ENCODE peak calls at places on chromosomes 4 and X, in five cellular contexts. X is cardiac muscle cell, F is HT-29, A is heart right ventricle, D is substantia nigra. Y is an unnamed sample.

GRCh38 chr4:84498203-84499026 is 677 bp downstream of the NKX6-1 start:
- DNase-seq in X (peak), F (no peak), A (no peak), D (peak), Y (peak)

GRCh38 chr4:111717916-111718315 is 427.3 kb upstream of the FAM241A start:
- DNase-seq in X (no peak), F (no peak), A (no peak), D (no peak), Y (no peak)

GRCh38 chrX:150478496-150479492 is 89.6 kb upstream of the MTM1 start:
- DNase-seq in X (no peak), F (no peak), A (no peak), D (no peak), Y (no peak)

GRCh38 chr4:183636923-183637322 is 22.1 kb downstream of the RWDD4 start:
- DNase-seq in X (no peak), F (peak), A (no peak), D (no peak), Y (no peak)

GRCh38 chr4:41927761-41928499 is 7.3 kb upstream of the TMEM33 start:
- DNase-seq in X (no peak), F (peak), A (no peak), D (no peak), Y (no peak)

GRCh38 chrX:24491741-24492140 is 26.7 kb downstream of the PDK3 start:
- DNase-seq in X (no peak), F (no peak), A (no peak), D (no peak), Y (no peak)

GRCh38 chr4:118842055-118842454 is 6.1 kb upstream of the SEC24D start:
- DNase-seq in X (no peak), F (no peak), A (no peak), D (no peak), Y (no peak)

GRCh38 chrX:2325076-2325784 is 175.5 kb downstream of the DHRSX start:
- DNase-seq in X (no peak), F (no peak), A (peak), D (no peak), Y (no peak)

GRCh38 chr4:105933083-105933482 is 37.8 kb downstream of the NPNT start:
- DNase-seq in X (no peak), F (no peak), A (no peak), D (no peak), Y (no peak)

GRCh38 chr4:47858012-47858411 is 20.1 kb upstream of the CORIN start:
- DNase-seq in X (no peak), F (no peak), A (no peak), D (no peak), Y (no peak)

GRCh38 chr4:157075811-157076577 is at the start of gene GLRB:
- DNase-seq in X (peak), F (no peak), A (peak), D (peak), Y (peak)

GRCh38 chr4:115491686-115492085 is 378.3 kb upstream of the NDST4 start:
- DNase-seq in X (no peak), F (no peak), A (no peak), D (no peak), Y (no peak)

GRCh38 chr4:177308125-177308524 is 1.5 kb upstream of the NEIL3 start:
- DNase-seq in X (no peak), F (no peak), A (no peak), D (no peak), Y (no peak)

GRCh38 chr4:167966161-167966560 is 126.2 kb upstream of the ANXA10 start:
- DNase-seq in X (no peak), F (no peak), A (no peak), D (no peak), Y (no peak)

GRCh38 chr4:120007171-120007894 is 59.3 kb downstream of the MAD2L1 start:
- DNase-seq in X (no peak), F (no peak), A (no peak), D (no peak), Y (no peak)

GRCh38 chr4:173181769-173182374 is 13.3 kb downstream of the GALNT7 start:
- DNase-seq in X (no peak), F (no peak), A (no peak), D (no peak), Y (no peak)

GRCh38 chrX:109886122-109886761 is 116.7 kb upstream of the TMEM164 start:
- DNase-seq in X (peak), F (peak), A (no peak), D (no peak), Y (peak)

GRCh38 chrX:103626855-103627254 is 1.9 kb upstream of the TCEAL1 start:
- DNase-seq in X (no peak), F (no peak), A (no peak), D (no peak), Y (no peak)

GRCh38 chr4:75289843-75290616 is 224.2 kb downstream of the RCHY1 start:
- DNase-seq in X (peak), F (peak), A (no peak), D (no peak), Y (peak)

GRCh38 chrX:24619647-24620046 is 27.5 kb downstream of the PCYT1B start:
- DNase-seq in X (peak), F (no peak), A (no peak), D (peak), Y (no peak)

Y was measured in Kasumi-1.